ENCODE peak calls at places on chromosome X, in six cellular contexts. Y, N, H, J, D and E are unnamed samples.
A peak's percentile ranks its signal among the peaks of the same experiment; 100 is the strongest.

GRCh38 chrX:26649534-26649933 is 433.6 kb downstream of the MAGEB5 start:
- DNase-seq in Y (no peak), J (peak; percentile 29), D (peak; percentile 9), N (no peak), H (no peak), E (peak; percentile 17)

GRCh38 chrX:135170877-135171519 is at the start of gene CT55:
- DNase-seq in D (no peak), H (no peak), Y (no peak), N (no peak), J (no peak), E (no peak)

GRCh38 chrX:115988825-115989224 is 181.7 kb upstream of the AGTR2 start:
- DNase-seq in D (no peak), N (no peak), J (no peak), H (no peak), Y (no peak), E (no peak)

GRCh38 chrX:53223068-53223693 is 1.8 kb downstream of the KDM5C start:
- DNase-seq in Y (no peak), H (no peak), N (no peak), J (peak; percentile 19), D (no peak), E (no peak)

GRCh38 chrX:13747836-13748235 is 13.3 kb downstream of the OFD1 start:
- DNase-seq in Y (no peak), D (peak; percentile 44), N (peak; percentile 36), H (no peak), J (peak; percentile 33), E (peak; percentile 18)

GRCh38 chrX:97158270-97158669 is 274.6 kb downstream of the RPA4 start:
- DNase-seq in H (no peak), J (no peak), N (no peak), Y (no peak), D (no peak), E (no peak)

GRCh38 chrX:129959493-129959832 is 23.0 kb upstream of the BCORL1 start:
- DNase-seq in J (peak; percentile 69), Y (no peak), D (peak; percentile 66), H (no peak), N (no peak), E (no peak)

GRCh38 chrX:148661035-148661434 is 160.6 kb downstream of the AFF2 start:
- DNase-seq in J (no peak), N (no peak), D (no peak), H (no peak), Y (no peak), E (no peak)

GRCh38 chrX:18855919-18856644 is 127.8 kb downstream of the PHKA2 start:
- DNase-seq in H (no peak), N (peak; percentile 15), J (no peak), D (no peak), Y (no peak), E (no peak)

GRCh38 chrX:22247169-22247568 is 25.5 kb upstream of the CBLL2 start:
- DNase-seq in N (no peak), D (no peak), Y (no peak), H (no peak), J (no peak), E (no peak)

GRCh38 chrX:150607200-150607599 is 38.8 kb downstream of the MTM1 start:
- DNase-seq in N (no peak), J (no peak), D (no peak), Y (no peak), H (no peak), E (no peak)

GRCh38 chrX:12779534-12779933 is 11.7 kb upstream of the PRPS2 start:
- DNase-seq in H (no peak), J (no peak), D (peak; percentile 58), Y (no peak), N (peak; percentile 59), E (no peak)

GRCh38 chrX:1661048-1661921 is 46.4 kb downstream of the ASMT start:
- DNase-seq in D (no peak), N (peak; percentile 58), Y (no peak), H (peak; percentile 20), J (peak; percentile 80), E (no peak)

GRCh38 chrX:80550722-80551121 is 130.5 kb downstream of the TENT5D start:
- DNase-seq in H (no peak), J (peak; percentile 40), D (no peak), Y (no peak), N (no peak), E (no peak)

GRCh38 chrX:38975368-38975767 is 174.1 kb downstream of the MID1IP1 start:
- DNase-seq in J (no peak), N (no peak), D (no peak), Y (no peak), H (no peak), E (no peak)

GRCh38 chrX:153733651-153734240 is 9.1 kb downstream of the ABCD1 start:
- DNase-seq in H (no peak), Y (no peak), D (no peak), N (no peak), J (no peak), E (no peak)

GRCh38 chrX:17608898-17609297 is 128.4 kb upstream of the SCML1 start:
- DNase-seq in H (no peak), J (no peak), Y (no peak), N (no peak), D (no peak), E (no peak)

GRCh38 chrX:107603433-107604159 is 24.7 kb upstream of the PRPS1 start:
- DNase-seq in N (no peak), Y (no peak), J (no peak), H (no peak), D (peak; percentile 53), E (no peak)

GRCh38 chrX:56503941-56504673 is 59.3 kb upstream of the UBQLN2 start:
- DNase-seq in Y (no peak), H (no peak), J (no peak), N (no peak), D (peak; percentile 21), E (no peak)

GRCh38 chrX:102063445-102064074 is 61.9 kb upstream of the TCEAL2 start:
- DNase-seq in H (no peak), J (peak; percentile 20), D (no peak), N (no peak), Y (no peak), E (no peak)

GRCh38 chrX:49710744-49711319 is 15.0 kb upstream of the PAGE1 start:
- DNase-seq in H (no peak), D (no peak), Y (no peak), N (no peak), J (peak; percentile 59), E (no peak)

DNA sequence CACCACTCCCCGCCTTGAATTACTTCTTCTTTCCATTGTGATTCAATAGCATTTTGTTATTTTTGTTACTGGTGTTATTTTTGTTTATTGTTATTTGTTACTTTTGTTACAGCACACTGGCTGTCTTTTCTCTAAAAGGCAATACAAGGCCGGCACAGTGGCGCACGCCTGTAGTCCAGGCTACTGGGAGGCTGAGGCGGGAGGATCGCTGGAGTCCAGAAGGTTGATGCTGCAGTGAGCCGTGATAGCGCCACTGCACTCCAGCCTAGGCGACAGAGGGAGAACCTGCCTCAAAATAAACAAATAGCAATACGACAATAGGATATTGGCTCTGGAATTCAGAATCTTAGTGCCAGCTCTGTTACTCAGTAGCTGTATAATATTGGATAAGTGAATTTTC is 1.0 kb upstream of the MED12 start:
- DNase-seq in Y (no peak), H (no peak), N (no peak), J (no peak), D (no peak), E (no peak)
- H3K4me3 ChIP-seq in Y (peak overlapping the region; percentile 66), H (peak overlapping the region; percentile 70), N (no peak overlapping the region), J (no peak overlapping the region), D (no peak overlapping the region), E (no peak overlapping the region)

GRCh38 chrX:33210156-33210555 is 1.2 kb downstream of the DMD start:
- DNase-seq in H (no peak), J (no peak), D (no peak), Y (no peak), N (no peak), E (no peak)
- H3K27ac ChIP-seq in H (peak overlapping the region; percentile 85), J (no peak overlapping the region), D (no peak overlapping the region), Y (no peak overlapping the region), N (no peak overlapping the region), E (no peak overlapping the region)

GRCh38 chrX:51742586-51742985 is 656 bp upstream of the GSPT2 start:
- DNase-seq in N (no peak), J (peak; percentile 44), D (no peak), H (no peak), Y (no peak), E (no peak)
- H3K4me3 ChIP-seq in N (no peak overlapping the region), J (peak overlapping the region; percentile 78), D (no peak overlapping the region), H (peak overlapping the region; percentile 70), Y (no peak overlapping the region), E (peak overlapping the region; percentile 62)

GRCh38 chrX:109926118-109926517 is 76.8 kb upstream of the TMEM164 start:
- DNase-seq in N (no peak), H (no peak), Y (no peak), J (no peak), D (no peak), E (no peak)
- H3K27ac ChIP-seq in N (no peak overlapping the region), H (peak overlapping the region; percentile 89), Y (no peak overlapping the region), J (no peak overlapping the region), D (no peak overlapping the region), E (no peak overlapping the region)

GRCh38 chrX:112803060-112803459 is 37.6 kb downstream of the AMOT start:
- DNase-seq in N (no peak), Y (no peak), H (no peak), D (no peak), J (no peak), E (no peak)

GRCh38 chrX:112808651-112809050 is 32.0 kb downstream of the AMOT start:
- DNase-seq in H (no peak), Y (no peak), D (no peak), J (no peak), N (no peak), E (no peak)

GRCh38 chrX:112808007-112808406 is 32.6 kb downstream of the AMOT start:
- DNase-seq in H (no peak), Y (no peak), J (peak; percentile 7), N (no peak), D (no peak), E (no peak)
- H3K4me3 ChIP-seq in H (no peak overlapping the region), Y (no peak overlapping the region), J (no peak overlapping the region), N (no peak overlapping the region), D (no peak overlapping the region), E (no peak overlapping the region)

DNA sequence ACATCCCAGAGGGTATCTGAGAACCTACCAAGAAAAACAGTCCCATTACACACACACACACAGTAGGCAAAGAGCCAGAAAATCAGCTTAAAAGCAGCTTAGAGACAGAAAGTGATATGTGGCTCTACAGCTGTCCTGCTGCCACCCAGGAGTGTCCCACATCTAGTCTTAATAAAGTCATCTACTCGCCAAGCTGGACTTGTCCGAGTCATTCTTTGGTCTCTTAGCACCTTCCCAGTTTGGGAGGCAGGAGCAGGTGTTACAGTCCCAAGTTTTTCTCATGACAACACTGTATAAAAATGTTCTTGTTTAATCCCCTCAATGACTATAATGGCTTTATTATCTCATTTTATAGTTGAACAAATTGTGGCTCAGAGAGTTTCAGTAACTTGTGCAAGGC is 252.5 kb upstream of the CASK start:
- DNase-seq in H (no peak), J (no peak), N (no peak), Y (no peak), D (no peak), E (no peak)
- H3K27ac ChIP-seq in H (no peak overlapping the region), J (no peak overlapping the region), N (no peak overlapping the region), Y (no peak overlapping the region), D (no peak overlapping the region), E (no peak overlapping the region)